ENCODE peak calls at places on chromosomes 4 and X, in five cellular contexts. W, E, C, Y and Z are unnamed samples. For H3K4me1, the result is how much of the 10 kb centered on the place peaks cover.

GRCh38 chrX:137428777-137429564 is 137.0 kb upstream of the ZIC3 start:
- DNase-seq in C (no peak), W (no peak), E (peak), Y (no peak), Z (no peak)

GRCh38 chr4:137664055-137664405 is 131.7 kb upstream of the PCDH18 start:
- DNase-seq in C (no peak), E (no peak), W (peak), Y (no peak), Z (no peak)

GRCh38 chr4:159594576-159594975 is 491.7 kb downstream of the RAPGEF2 start:
- DNase-seq in Y (no peak), C (no peak), E (no peak), W (no peak), Z (no peak)

GRCh38 chr4:23169598-23170311 is 477.0 kb downstream of the GBA3 start:
- DNase-seq in C (no peak), Y (no peak), E (no peak), W (no peak), Z (no peak)

GRCh38 chrX:151875270-151876026 is 37.2 kb upstream of the MAGEA4 start:
- DNase-seq in Y (no peak), E (no peak), C (no peak), W (no peak), Z (no peak)

GRCh38 chrX:11944486-11944885 is 186.4 kb downstream of the MSL3 start:
- DNase-seq in W (peak), C (no peak), Y (no peak), E (no peak), Z (no peak)

GRCh38 chrX:26442340-26442739 is 226.4 kb downstream of the MAGEB5 start:
- DNase-seq in C (no peak), W (peak), Y (peak), E (no peak), Z (no peak)

GRCh38 chrX:22063284-22063683 is 31.2 kb downstream of the PHEX start:
- DNase-seq in Y (no peak), C (no peak), W (no peak), E (no peak), Z (no peak)

GRCh38 chr4:120304801-120305200 is 238.2 kb upstream of the MAD2L1 start:
- DNase-seq in C (no peak), W (no peak), E (no peak), Y (no peak), Z (no peak)

GRCh38 chr4:10743357-10743756 is 58.8 kb upstream of the CLNK start:
- DNase-seq in C (no peak), E (no peak), W (no peak), Y (no peak), Z (no peak)

GRCh38 chr4:15682340-15682725 is 706 bp downstream of the FAM200B start:
- DNase-seq in C (no peak), Y (no peak), E (no peak), W (no peak), Z (no peak)

GRCh38 chr4:58776627-58777026 is 1666.4 kb upstream of the IGFBP7 start:
- DNase-seq in C (no peak), Y (no peak), E (no peak), W (peak), Z (no peak)

GRCh38 chr4:53147711-53148110 is 218.2 kb downstream of the SCFD2 start:
- DNase-seq in Y (no peak), E (no peak), C (no peak), W (no peak), Z (peak)

GRCh38 chr4:100118213-100118612 is 72.1 kb downstream of the DDIT4L start:
- DNase-seq in E (no peak), W (peak), C (no peak), Y (no peak), Z (no peak)

GRCh38 chr4:159787901-159788300 is 685.0 kb downstream of the RAPGEF2 start:
- DNase-seq in W (no peak), C (no peak), E (no peak), Y (no peak), Z (no peak)

GRCh38 chrX:22987452-22987851 is 12.3 kb upstream of the DDX53 start:
- DNase-seq in E (no peak), C (no peak), W (peak), Y (no peak), Z (no peak)

GRCh38 chr4:177051473-177052060 is 258.1 kb upstream of the NEIL3 start:
- DNase-seq in W (peak), Y (peak), E (no peak), C (peak), Z (no peak)

GRCh38 chrX:129581904-129582303 is 41.8 kb downstream of the OCRL start:
- DNase-seq in C (no peak), W (peak), E (no peak), Y (no peak), Z (no peak)

GRCh38 chr4:164252286-164252685 is 501.6 kb upstream of the SMIM31 start:
- DNase-seq in C (no peak), W (no peak), E (no peak), Y (no peak), Z (no peak)

GRCh38 chr4:127601029-127601428 is 31.7 kb upstream of the INTU start:
- DNase-seq in E (no peak), W (peak), C (no peak), Y (no peak), Z (no peak)

GRCh38 chr4:42588909-42589308 is 68.0 kb downstream of the ATP8A1 start:
- DNase-seq in Y (no peak), C (no peak), E (no peak), W (no peak), Z (no peak)

GRCh38 chrX:46376246-46376885 is 168.9 kb downstream of the ZNF674 start:
- DNase-seq in C (peak), E (no peak), W (peak), Y (peak), Z (no peak)

GRCh38 chr4:10181745-10182445 is 65.3 kb upstream of the WDR1 start:
- DNase-seq in W (no peak), C (no peak), E (no peak), Y (no peak), Z (no peak)

GRCh38 chr4:189202182-189202868 is 738.3 kb upstream of the FRG1 start:
- DNase-seq in W (peak), C (peak), Y (peak), E (peak), Z (peak)

GRCh38 chrX:131595120-131595519 is 51.2 kb downstream of the OR13H1 start:
- DNase-seq in Y (no peak), C (no peak), E (no peak), W (no peak), Z (no peak)

GRCh38 chr4:109302366-109303140 is at the start of gene COL25A1:
- DNase-seq in E (peak), W (peak), C (peak), Y (peak), Z (peak)

DNA sequence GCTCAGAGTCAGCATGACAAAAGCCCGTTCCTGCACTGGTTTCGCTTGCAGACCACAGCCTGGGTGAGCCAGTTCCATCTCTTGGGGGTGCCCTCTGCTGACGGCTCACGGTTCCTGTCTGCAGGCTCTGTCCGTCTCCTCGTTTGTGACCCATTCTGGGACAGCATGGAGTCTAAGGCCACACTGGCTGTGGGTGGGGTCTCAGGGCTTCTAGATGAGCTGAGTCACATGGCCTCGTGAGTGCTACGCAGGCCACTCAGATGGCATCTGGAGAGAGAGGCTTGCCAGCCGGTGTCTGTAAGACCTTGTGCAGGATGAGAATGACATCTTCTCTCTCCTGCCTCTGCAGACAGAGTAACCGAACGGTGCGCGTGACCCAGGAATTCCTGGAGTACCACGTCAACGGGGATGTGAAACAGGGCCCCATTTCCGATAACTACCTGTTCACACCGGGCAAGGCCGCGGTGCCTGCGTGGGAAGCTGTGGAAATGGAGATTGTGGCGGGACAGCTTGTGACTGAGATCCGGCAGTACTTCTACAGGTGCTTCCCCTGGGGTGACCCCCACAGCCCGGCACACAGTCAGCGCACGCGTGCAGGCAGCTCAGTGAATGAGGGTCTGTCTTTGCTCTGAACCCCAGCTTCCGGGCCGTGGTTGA is 31.6 kb upstream of the MRFAP1 start:
- DNase-seq in Y (no peak), W (no peak), C (no peak), E (peak), Z (no peak)
- TF ChIP-seq CTCF in Y (no peak), W (no peak), C (no peak), E (no peak), Z (no peak)

GRCh38 chr4:169234137-169234855 is 36.5 kb downstream of the SH3RF1 start:
- DNase-seq in Y (no peak), E (no peak), C (no peak), W (no peak), Z (no peak)

GRCh38 chr4:169239236-169239905 is 31.4 kb downstream of the SH3RF1 start:
- DNase-seq in Y (no peak), C (no peak), W (peak), E (no peak), Z (no peak)

GRCh38 chr4:169236901-169237626 is 33.7 kb downstream of the SH3RF1 start:
- DNase-seq in C (no peak), E (no peak), W (no peak), Y (peak), Z (no peak)

GRCh38 chr4:169241480-169241879 is 29.3 kb downstream of the SH3RF1 start:
- DNase-seq in C (no peak), E (no peak), Y (no peak), W (no peak), Z (no peak)

GRCh38 chr4:169238445-169238844 is 32.3 kb downstream of the SH3RF1 start:
- DNase-seq in C (no peak), Y (peak), W (peak), E (no peak), Z (no peak)
- H3K4me1 ChIP-seq in C (under half), Y (under half), W (under half), E (under half), Z (under half)

DNA sequence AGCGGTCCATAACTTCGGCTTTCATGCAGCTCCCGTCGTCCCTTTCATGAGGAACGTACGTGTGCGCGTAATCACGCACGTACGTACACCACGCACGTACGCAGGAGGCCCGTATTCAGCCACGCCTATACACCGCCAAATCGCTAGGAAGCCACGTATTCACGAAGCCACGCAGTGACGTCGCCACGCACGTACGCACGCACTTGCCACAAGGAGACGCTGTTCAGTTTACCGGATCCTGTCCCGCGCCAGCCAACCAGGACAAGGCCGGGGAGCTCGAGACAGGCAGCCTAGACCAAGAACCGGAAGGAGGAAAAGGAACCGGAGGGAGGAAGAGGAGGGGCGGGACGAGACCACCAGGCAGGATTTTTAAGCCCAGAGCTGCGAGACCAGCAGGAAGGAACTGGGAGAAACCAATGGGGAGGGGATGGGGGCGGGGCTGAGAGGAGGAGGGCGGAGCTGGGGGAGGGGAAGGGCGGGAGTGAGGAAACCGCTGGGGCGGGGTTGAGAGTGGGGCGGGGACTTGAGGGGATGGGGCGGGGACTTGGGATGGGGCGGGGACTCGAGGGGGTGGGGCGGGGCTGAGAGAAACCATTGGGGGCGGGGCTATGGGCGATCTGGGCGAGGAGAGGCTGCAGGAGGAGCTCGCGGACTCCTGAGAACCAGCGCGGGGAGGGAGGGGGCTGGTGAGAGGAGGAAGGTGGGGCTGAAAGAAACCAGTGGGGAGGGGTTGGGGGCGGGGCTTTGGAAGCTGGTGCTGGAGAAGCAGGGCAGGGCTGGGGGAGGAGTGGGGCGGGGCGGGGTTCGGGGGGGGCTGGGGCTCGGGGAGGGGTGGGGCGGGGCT is at the start of gene EOLA2:
- DNase-seq in Y (peak), C (peak), E (peak), W (peak), Z (peak)
- TF ChIP-seq POLR2A in Y (peak), C (peak), E (no peak), W (no peak), Z (no peak)

DNA sequence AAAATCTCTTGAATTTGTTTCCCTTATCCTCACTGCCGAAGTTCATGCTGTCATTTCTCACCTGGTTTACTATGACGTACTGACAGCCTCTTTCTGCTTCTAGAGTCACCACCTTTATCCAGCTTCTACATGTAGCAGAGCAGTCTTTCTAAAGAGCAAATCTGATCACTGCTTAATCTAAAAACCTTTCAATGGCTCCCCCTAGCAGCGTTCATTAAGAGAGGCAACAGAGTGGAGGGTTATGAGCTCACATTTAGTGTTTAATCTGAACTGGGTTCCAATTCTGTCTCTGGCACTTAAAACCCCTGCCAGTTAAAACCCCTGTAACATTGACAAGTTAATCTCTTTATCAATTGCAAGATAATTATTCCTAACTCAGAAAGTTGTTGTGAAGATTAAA is 4.4 kb downstream of the RBPJ start:
- DNase-seq in Y (no peak), W (peak), E (no peak), C (no peak), Z (no peak)
- TF ChIP-seq CTCF in Y (peak), W (peak), E (peak), C (peak), Z (no peak)

GRCh38 chr4:139736257-139736626 is 70.6 kb downstream of the MGST2 start:
- DNase-seq in W (no peak), E (no peak), Y (no peak), C (no peak), Z (peak)
- H3K4me1 ChIP-seq in W (under half), E (under half), Y (half or more), C (under half), Z (under half)

GRCh38 chr4:56657128-56657527 is 24.0 kb downstream of the HOPX start:
- DNase-seq in C (no peak), E (no peak), Y (no peak), W (no peak), Z (no peak)
- TF ChIP-seq POLR2A in C (no peak), E (no peak), Y (no peak), W (no peak), Z (no peak)

DNA sequence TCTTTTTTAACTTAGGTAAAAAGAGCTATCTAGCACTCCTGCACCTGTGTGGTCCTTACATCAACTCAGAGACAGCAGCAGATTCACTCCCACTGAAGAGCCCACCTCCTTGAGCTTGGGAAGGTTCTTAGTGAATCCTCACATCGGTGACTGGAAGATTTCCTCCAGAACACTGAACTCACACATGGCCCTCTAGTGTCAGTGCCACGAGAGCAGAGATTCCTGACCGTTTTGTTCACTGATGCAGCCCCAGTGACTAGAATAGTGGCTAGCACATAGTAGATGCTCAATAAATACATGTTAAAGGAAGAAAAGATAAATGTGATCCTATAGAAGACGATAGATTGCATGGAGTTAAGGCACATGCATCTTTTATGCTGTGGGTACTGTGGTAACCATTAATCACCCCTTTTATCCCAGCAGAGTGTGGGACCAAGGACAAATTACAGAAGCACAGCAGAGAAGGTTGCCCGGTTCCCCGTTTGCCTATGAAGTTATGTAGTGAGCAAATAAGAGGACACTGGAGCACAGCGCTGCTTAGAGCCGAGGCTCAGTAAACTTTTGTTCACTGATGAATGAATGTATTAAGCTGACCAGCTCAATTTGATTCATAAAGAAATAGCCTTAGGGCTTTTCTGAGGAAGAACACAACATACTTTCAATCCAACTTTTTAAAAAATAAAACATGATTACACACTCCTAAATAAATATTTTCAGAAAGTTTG is 8.7 kb downstream of the GASK1B start:
- DNase-seq in W (no peak), Y (no peak), C (no peak), E (no peak), Z (no peak)
- TF ChIP-seq CTCF in W (no peak), Y (no peak), C (no peak), E (no peak), Z (no peak)

GRCh38 chr4:4860381-4860802 is 927 bp downstream of the MSX1 start:
- DNase-seq in E (no peak), C (no peak), W (peak), Y (no peak), Z (no peak)
- H3K4me1 ChIP-seq in E (under half), C (under half), W (under half), Y (half or more), Z (half or more)